ENCODE peak calls at places on chromosomes 11 and 22, in seven cellular contexts. U is aorta, O is upper lobe of right lung, W is neural progenitor cell, E is cardiac muscle cell, Y is GM06990, C is mesendoderm. F is an unnamed sample.

GRCh38 chr11:104531075-104531474 is 367.1 kb upstream of the PDGFD start:
- DNase-seq in C (peak; percentile 66), Y (no peak), E (no peak), O (no peak), U (no peak), W (peak; percentile 28), F (no peak)

GRCh38 chr11:73229321-73230275 is 11.5 kb downstream of the P2RY2 start:
- DNase-seq in W (no peak), C (no peak), U (peak; percentile 71), E (no peak), O (peak; percentile 47), Y (no peak), F (no peak)

GRCh38 chr11:32435511-32435946 is at the start of gene WT1:
- DNase-seq in Y (no peak), W (peak; percentile 87), U (no peak), C (peak; percentile 68), E (peak; percentile 91), O (no peak), F (no peak)

GRCh38 chr11:34158661-34159060 is 53.2 kb downstream of the NAT10 start:
- DNase-seq in O (no peak), C (no peak), U (no peak), E (no peak), W (no peak), Y (no peak), F (no peak)

GRCh38 chr11:62145261-62145871 is 21.6 kb downstream of the INCENP start:
- DNase-seq in O (peak; percentile 53), U (peak; percentile 51), W (no peak), C (no peak), Y (no peak), E (no peak), F (no peak)

GRCh38 chr11:94774345-94774744 is 6.2 kb downstream of the AMOTL1 start:
- DNase-seq in E (no peak), C (no peak), W (no peak), U (no peak), Y (no peak), O (no peak), F (no peak)

GRCh38 chr22:43849731-43850130 is 12.6 kb downstream of the SULT4A1 start:
- DNase-seq in Y (no peak), O (no peak), E (no peak), W (no peak), U (peak; percentile 41), C (no peak), F (no peak)

GRCh38 chr11:17831883-17832282 is 97.3 kb downstream of the KCNC1 start:
- DNase-seq in U (no peak), Y (no peak), C (no peak), O (no peak), E (no peak), W (no peak), F (no peak)

GRCh38 chr11:130726234-130726559 is 190.1 kb downstream of the SNX19 start:
- DNase-seq in W (no peak), Y (no peak), E (peak; percentile 78), C (no peak), O (no peak), U (no peak), F (no peak)

GRCh38 chr22:33573479-33573878 is 346.8 kb downstream of the LARGE1 start:
- DNase-seq in W (no peak), U (no peak), E (no peak), O (no peak), Y (no peak), C (no peak), F (no peak)

GRCh38 chr11:68658661-68659060 is 25.7 kb upstream of the GAL start:
- DNase-seq in Y (no peak), E (peak; percentile 72), U (no peak), W (no peak), C (no peak), O (no peak), F (peak; percentile 10)

GRCh38 chr22:36015806-36016519 is 12.7 kb downstream of the RBFOX2 start:
- DNase-seq in O (no peak), Y (no peak), W (no peak), E (no peak), C (no peak), U (no peak), F (no peak)

GRCh38 chr11:5620606-5621521 is 3.9 kb upstream of the TRIM34 start:
- DNase-seq in C (peak; percentile 60), E (peak; percentile 76), O (no peak), U (no peak), Y (no peak), W (no peak), F (peak; percentile 52)

GRCh38 chr22:42676059-42676607 is 26.9 kb upstream of the CYB5R3 start:
- DNase-seq in W (no peak), E (peak; percentile 64), Y (no peak), U (no peak), C (no peak), O (no peak), F (peak; percentile 65)

GRCh38 chr11:24233041-24233440 is 263.8 kb upstream of the LUZP2 start:
- DNase-seq in C (no peak), U (no peak), E (no peak), O (no peak), Y (no peak), W (no peak), F (no peak)

GRCh38 chr11:69160296-69161116 is 4.8 kb downstream of the SMIM38 start:
- DNase-seq in W (no peak), Y (no peak), O (peak; percentile 60), E (no peak), C (no peak), U (no peak), F (no peak)

GRCh38 chr11:73149105-73149504 is 7.0 kb upstream of the FCHSD2 start:
- DNase-seq in O (no peak), Y (no peak), U (no peak), W (no peak), C (no peak), E (no peak), F (no peak)

GRCh38 chr22:23244690-23245044 is 64.4 kb downstream of the BCR start:
- DNase-seq in E (no peak), U (no peak), O (no peak), Y (no peak), C (no peak), W (no peak), F (no peak)

GRCh38 chr22:23241562-23242472 is 61.5 kb downstream of the BCR start:
- DNase-seq in C (no peak), U (no peak), O (no peak), W (no peak), E (no peak), Y (no peak), F (no peak)

GRCh38 chr22:23242473-23243001 is 62.2 kb downstream of the BCR start:
- DNase-seq in E (no peak), U (no peak), C (peak; percentile 99), O (no peak), W (peak; percentile 88), Y (no peak), F (no peak)

GRCh38 chr22:23243859-23244689 is 63.8 kb downstream of the BCR start:
- DNase-seq in Y (no peak), E (no peak), O (no peak), C (no peak), W (no peak), U (no peak), F (no peak)

GRCh38 chr22:23243006-23243573 is 62.8 kb downstream of the BCR start:
- DNase-seq in W (peak; percentile 86), O (no peak), E (no peak), Y (peak; percentile 33), U (no peak), C (peak; percentile 95), F (no peak)
- H3K4me3 ChIP-seq in W (peak overlapping the region; percentile 42), O (no peak overlapping the region), E (no peak overlapping the region), Y (no peak overlapping the region), U (no peak overlapping the region), C (no peak overlapping the region), F (no peak overlapping the region)

GRCh38 chr22:38087855-38088254 is 3.9 kb upstream of the SLC16A8 start:
- DNase-seq in U (no peak), Y (no peak), E (no peak), W (no peak), O (no peak), C (no peak), F (no peak)

GRCh38 chr22:38086942-38087341 is 3.0 kb upstream of the SLC16A8 start:
- DNase-seq in C (no peak), W (no peak), U (no peak), Y (no peak), O (no peak), E (no peak), F (no peak)

GRCh38 chr22:38086001-38086845 is 2.2 kb upstream of the SLC16A8 start:
- DNase-seq in E (no peak), Y (no peak), U (peak; percentile 67), W (no peak), C (no peak), O (no peak), F (no peak)

GRCh38 chr22:38085501-38085900 is 1.5 kb upstream of the SLC16A8 start:
- DNase-seq in C (no peak), O (no peak), E (no peak), W (no peak), U (no peak), Y (no peak), F (no peak)

DNA sequence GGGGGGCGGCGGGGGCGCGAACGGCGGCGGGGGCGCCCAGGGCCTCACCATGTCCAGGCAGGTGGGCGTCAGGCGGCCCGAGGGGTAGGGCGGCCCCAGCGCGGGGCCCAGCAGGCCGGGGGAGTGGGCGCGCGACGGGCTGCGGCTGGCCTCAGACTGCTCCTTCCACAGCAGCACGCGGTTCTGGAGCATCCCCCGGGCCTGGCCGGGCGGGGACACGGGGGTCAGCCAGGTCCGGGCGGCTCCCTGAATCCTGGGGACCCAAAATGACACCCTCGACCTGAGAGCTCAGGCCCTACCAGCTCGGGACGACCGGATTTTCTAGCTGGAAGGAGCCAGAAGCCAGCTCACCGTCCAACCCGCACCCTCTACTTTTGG is 5.5 kb upstream of the SLC16A8 start:
- DNase-seq in C (no peak), U (no peak), E (no peak), W (no peak), Y (no peak), O (no peak), F (no peak)
- H3K36me3 ChIP-seq in C (no peaks in the 10 kb centered on the region), U (no peaks in the 10 kb centered on the region), E (no peaks in the 10 kb centered on the region), W (no peaks in the 10 kb centered on the region), Y (no peaks in the 10 kb centered on the region), O (no peaks in the 10 kb centered on the region), F (no peaks in the 10 kb centered on the region)

GRCh38 chr22:48575567-48576332 is 1251.9 kb downstream of the BRD1 start:
- DNase-seq in C (no peak), Y (no peak), O (no peak), W (peak; percentile 65), E (no peak), U (no peak), F (no peak)
- H3K4me3 ChIP-seq in C (no peak overlapping the region), Y (no peak overlapping the region), O (peak overlapping the region; percentile 25), W (peak overlapping the region; percentile 77), E (peak overlapping the region; percentile 22), U (peak overlapping the region; percentile 41), F (no peak overlapping the region)

DNA sequence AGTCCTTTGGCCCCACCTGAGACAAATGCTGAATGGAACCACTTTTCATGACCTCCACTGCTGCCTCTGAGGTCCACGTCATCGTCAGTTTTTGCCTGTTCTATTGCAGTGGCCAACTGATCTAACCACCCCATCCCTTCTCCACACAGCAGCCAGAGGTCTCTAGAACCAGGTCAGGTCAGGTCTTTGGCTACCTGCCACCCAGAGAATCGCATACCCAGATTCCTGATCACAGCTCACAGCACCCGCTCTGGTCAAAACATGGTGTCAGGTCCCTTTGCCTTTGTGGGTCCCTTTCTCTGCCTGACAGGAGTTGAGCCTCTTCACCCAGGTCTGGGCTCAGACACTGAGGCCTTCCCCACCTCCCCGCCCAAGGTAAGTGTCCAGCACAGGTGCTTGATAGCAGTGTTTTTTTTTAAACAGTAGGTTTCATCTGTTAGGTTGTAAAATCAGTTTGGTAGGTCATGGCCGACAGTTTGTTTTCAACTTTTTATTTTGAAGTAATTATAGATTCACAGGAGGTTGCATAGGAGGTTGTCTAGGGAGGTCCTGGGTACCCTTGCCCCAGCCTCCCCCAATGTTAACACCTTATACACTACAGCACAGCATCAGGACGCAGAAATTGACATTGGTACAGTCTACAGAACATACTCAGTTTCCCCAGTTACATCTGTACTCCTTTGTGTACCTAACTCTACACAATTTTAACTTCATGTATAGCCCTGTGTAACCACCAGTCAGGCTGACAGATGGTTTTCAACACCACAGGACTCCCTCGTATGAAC is 6.9 kb downstream of the C22orf39 start:
- DNase-seq in E (no peak), U (no peak), C (no peak), W (no peak), Y (no peak), O (no peak), F (no peak)
- H3K36me3 ChIP-seq in E (peaks cover 16% of the 10 kb centered on the region), U (no peaks in the 10 kb centered on the region), C (peaks cover 6% of the 10 kb centered on the region), W (no peaks in the 10 kb centered on the region), Y (peaks cover 4% of the 10 kb centered on the region), O (peaks cover 43% of the 10 kb centered on the region), F (peaks cover 6% of the 10 kb centered on the region)

F was measured in BJ.